ENCODE peak calls at places on chromosomes 13 and 19, in six cellular contexts. One of them, this sample, is unnamed.

GRCh38 chr13:110872034-110872767 is 42.7 kb downstream of the ANKRD10 start:
- DNase-seq in stimulated activated naive CD8-positive, alpha-beta T cell treated with anti-CD3 and anti-CD28 coated beads, Interleukin-15, amount 100 ng/mL, for 72 hours: no peak
- DNase-seq in mesendoderm: no peak
- DNase-seq in NB4: no peak
- DNase-seq in activated CD4-positive, alpha-beta T cell treated with anti-CD3 and anti-CD28 coated beads, Interleukin-2, amount 10 ng/mL, durations not matched to agents 7 days and 5 days: no peak
- DNase-seq in NCI-H1092 treated with DMSO at 0.1 percent for 48 hours: no peak
- DNase-seq in this sample: no peak

GRCh38 chr19:33374406-33374703 is 846 bp downstream of the CEBPG start:
- DNase-seq in stimulated activated naive CD8-positive, alpha-beta T cell treated with anti-CD3 and anti-CD28 coated beads, Interleukin-15, amount 100 ng/mL, for 72 hours: peak
- DNase-seq in mesendoderm: peak
- DNase-seq in NB4: peak
- DNase-seq in activated CD4-positive, alpha-beta T cell treated with anti-CD3 and anti-CD28 coated beads, Interleukin-2, amount 10 ng/mL, durations not matched to agents 7 days and 5 days: peak
- DNase-seq in NCI-H1092 treated with DMSO at 0.1 percent for 48 hours: peak
- DNase-seq in this sample: peak

GRCh38 chr19:30682576-30683536 is 310.7 kb downstream of the ZNF536 start:
- DNase-seq in stimulated activated naive CD8-positive, alpha-beta T cell treated with anti-CD3 and anti-CD28 coated beads, Interleukin-15, amount 100 ng/mL, for 72 hours: peak
- DNase-seq in mesendoderm: peak
- DNase-seq in NB4: peak
- DNase-seq in activated CD4-positive, alpha-beta T cell treated with anti-CD3 and anti-CD28 coated beads, Interleukin-2, amount 10 ng/mL, durations not matched to agents 7 days and 5 days: peak
- DNase-seq in NCI-H1092 treated with DMSO at 0.1 percent for 48 hours: peak
- DNase-seq in this sample: peak

GRCh38 chr19:40314646-40315045 is 29.5 kb upstream of the AKT2 start:
- DNase-seq in stimulated activated naive CD8-positive, alpha-beta T cell treated with anti-CD3 and anti-CD28 coated beads, Interleukin-15, amount 100 ng/mL, for 72 hours: no peak
- DNase-seq in mesendoderm: no peak
- DNase-seq in NB4: peak
- DNase-seq in activated CD4-positive, alpha-beta T cell treated with anti-CD3 and anti-CD28 coated beads, Interleukin-2, amount 10 ng/mL, durations not matched to agents 7 days and 5 days: no peak
- DNase-seq in NCI-H1092 treated with DMSO at 0.1 percent for 48 hours: no peak
- DNase-seq in this sample: no peak

GRCh38 chr19:34499155-34499834 is 17.7 kb downstream of the WTIP start:
- DNase-seq in stimulated activated naive CD8-positive, alpha-beta T cell treated with anti-CD3 and anti-CD28 coated beads, Interleukin-15, amount 100 ng/mL, for 72 hours: no peak
- DNase-seq in mesendoderm: no peak
- DNase-seq in NB4: no peak
- DNase-seq in activated CD4-positive, alpha-beta T cell treated with anti-CD3 and anti-CD28 coated beads, Interleukin-2, amount 10 ng/mL, durations not matched to agents 7 days and 5 days: no peak
- DNase-seq in NCI-H1092 treated with DMSO at 0.1 percent for 48 hours: no peak
- DNase-seq in this sample: no peak

GRCh38 chr19:12664406-12665280 is 1.9 kb downstream of the MAN2B1 start:
- DNase-seq in stimulated activated naive CD8-positive, alpha-beta T cell treated with anti-CD3 and anti-CD28 coated beads, Interleukin-15, amount 100 ng/mL, for 72 hours: no peak
- DNase-seq in mesendoderm: peak
- DNase-seq in NB4: peak
- DNase-seq in activated CD4-positive, alpha-beta T cell treated with anti-CD3 and anti-CD28 coated beads, Interleukin-2, amount 10 ng/mL, durations not matched to agents 7 days and 5 days: no peak
- DNase-seq in NCI-H1092 treated with DMSO at 0.1 percent for 48 hours: no peak
- DNase-seq in this sample: no peak

GRCh38 chr19:45391346-45391745 is 13.5 kb downstream of the PPP1R13L start:
- DNase-seq in stimulated activated naive CD8-positive, alpha-beta T cell treated with anti-CD3 and anti-CD28 coated beads, Interleukin-15, amount 100 ng/mL, for 72 hours: no peak
- DNase-seq in mesendoderm: peak
- DNase-seq in NB4: peak
- DNase-seq in activated CD4-positive, alpha-beta T cell treated with anti-CD3 and anti-CD28 coated beads, Interleukin-2, amount 10 ng/mL, durations not matched to agents 7 days and 5 days: no peak
- DNase-seq in NCI-H1092 treated with DMSO at 0.1 percent for 48 hours: no peak
- DNase-seq in this sample: no peak

GRCh38 chr19:5563941-5564612 is 3.7 kb downstream of the TINCR start:
- DNase-seq in stimulated activated naive CD8-positive, alpha-beta T cell treated with anti-CD3 and anti-CD28 coated beads, Interleukin-15, amount 100 ng/mL, for 72 hours: no peak
- DNase-seq in mesendoderm: peak
- DNase-seq in NB4: peak
- DNase-seq in activated CD4-positive, alpha-beta T cell treated with anti-CD3 and anti-CD28 coated beads, Interleukin-2, amount 10 ng/mL, durations not matched to agents 7 days and 5 days: no peak
- DNase-seq in NCI-H1092 treated with DMSO at 0.1 percent for 48 hours: no peak
- DNase-seq in this sample: no peak

GRCh38 chr13:52779028-52779612 is 39.5 kb upstream of the CNMD start:
- DNase-seq in stimulated activated naive CD8-positive, alpha-beta T cell treated with anti-CD3 and anti-CD28 coated beads, Interleukin-15, amount 100 ng/mL, for 72 hours: no peak
- DNase-seq in mesendoderm: peak
- DNase-seq in NB4: no peak
- DNase-seq in activated CD4-positive, alpha-beta T cell treated with anti-CD3 and anti-CD28 coated beads, Interleukin-2, amount 10 ng/mL, durations not matched to agents 7 days and 5 days: no peak
- DNase-seq in NCI-H1092 treated with DMSO at 0.1 percent for 48 hours: no peak
- DNase-seq in this sample: no peak

GRCh38 chr13:39401756-39402155 is 201.2 kb downstream of the LHFPL6 start:
- DNase-seq in stimulated activated naive CD8-positive, alpha-beta T cell treated with anti-CD3 and anti-CD28 coated beads, Interleukin-15, amount 100 ng/mL, for 72 hours: no peak
- DNase-seq in mesendoderm: no peak
- DNase-seq in NB4: peak
- DNase-seq in activated CD4-positive, alpha-beta T cell treated with anti-CD3 and anti-CD28 coated beads, Interleukin-2, amount 10 ng/mL, durations not matched to agents 7 days and 5 days: no peak
- DNase-seq in NCI-H1092 treated with DMSO at 0.1 percent for 48 hours: no peak
- DNase-seq in this sample: no peak

GRCh38 chr19:39299404-39299803 is 3.2 kb downstream of the IFNL1 start:
- DNase-seq in stimulated activated naive CD8-positive, alpha-beta T cell treated with anti-CD3 and anti-CD28 coated beads, Interleukin-15, amount 100 ng/mL, for 72 hours: no peak
- DNase-seq in mesendoderm: no peak
- DNase-seq in NB4: no peak
- DNase-seq in activated CD4-positive, alpha-beta T cell treated with anti-CD3 and anti-CD28 coated beads, Interleukin-2, amount 10 ng/mL, durations not matched to agents 7 days and 5 days: peak
- DNase-seq in NCI-H1092 treated with DMSO at 0.1 percent for 48 hours: no peak
- DNase-seq in this sample: no peak

GRCh38 chr13:109840201-109840892 is 54.0 kb upstream of the IRS2 start:
- DNase-seq in stimulated activated naive CD8-positive, alpha-beta T cell treated with anti-CD3 and anti-CD28 coated beads, Interleukin-15, amount 100 ng/mL, for 72 hours: peak
- DNase-seq in mesendoderm: peak
- DNase-seq in NB4: peak
- DNase-seq in activated CD4-positive, alpha-beta T cell treated with anti-CD3 and anti-CD28 coated beads, Interleukin-2, amount 10 ng/mL, durations not matched to agents 7 days and 5 days: no peak
- DNase-seq in NCI-H1092 treated with DMSO at 0.1 percent for 48 hours: no peak
- DNase-seq in this sample: no peak

GRCh38 chr13:112251930-112252585 is 124.1 kb upstream of the SPACA7 start:
- DNase-seq in stimulated activated naive CD8-positive, alpha-beta T cell treated with anti-CD3 and anti-CD28 coated beads, Interleukin-15, amount 100 ng/mL, for 72 hours: no peak
- DNase-seq in mesendoderm: no peak
- DNase-seq in NB4: no peak
- DNase-seq in activated CD4-positive, alpha-beta T cell treated with anti-CD3 and anti-CD28 coated beads, Interleukin-2, amount 10 ng/mL, durations not matched to agents 7 days and 5 days: no peak
- DNase-seq in NCI-H1092 treated with DMSO at 0.1 percent for 48 hours: no peak
- DNase-seq in this sample: no peak

GRCh38 chr13:25214371-25215252 is 42.5 kb upstream of the AMER2 start:
- DNase-seq in stimulated activated naive CD8-positive, alpha-beta T cell treated with anti-CD3 and anti-CD28 coated beads, Interleukin-15, amount 100 ng/mL, for 72 hours: no peak
- DNase-seq in mesendoderm: peak
- DNase-seq in NB4: no peak
- DNase-seq in activated CD4-positive, alpha-beta T cell treated with anti-CD3 and anti-CD28 coated beads, Interleukin-2, amount 10 ng/mL, durations not matched to agents 7 days and 5 days: no peak
- DNase-seq in NCI-H1092 treated with DMSO at 0.1 percent for 48 hours: no peak
- DNase-seq in this sample: no peak

GRCh38 chr13:70390064-70390463 is 281.8 kb upstream of the KLHL1 start:
- DNase-seq in stimulated activated naive CD8-positive, alpha-beta T cell treated with anti-CD3 and anti-CD28 coated beads, Interleukin-15, amount 100 ng/mL, for 72 hours: no peak
- DNase-seq in mesendoderm: no peak
- DNase-seq in NB4: no peak
- DNase-seq in activated CD4-positive, alpha-beta T cell treated with anti-CD3 and anti-CD28 coated beads, Interleukin-2, amount 10 ng/mL, durations not matched to agents 7 days and 5 days: no peak
- DNase-seq in NCI-H1092 treated with DMSO at 0.1 percent for 48 hours: no peak
- DNase-seq in this sample: no peak

GRCh38 chr19:28841531-28841930 is 371.4 kb downstream of the UQCRFS1 start:
- DNase-seq in stimulated activated naive CD8-positive, alpha-beta T cell treated with anti-CD3 and anti-CD28 coated beads, Interleukin-15, amount 100 ng/mL, for 72 hours: no peak
- DNase-seq in mesendoderm: no peak
- DNase-seq in NB4: no peak
- DNase-seq in activated CD4-positive, alpha-beta T cell treated with anti-CD3 and anti-CD28 coated beads, Interleukin-2, amount 10 ng/mL, durations not matched to agents 7 days and 5 days: no peak
- DNase-seq in NCI-H1092 treated with DMSO at 0.1 percent for 48 hours: no peak
- DNase-seq in this sample: no peak

GRCh38 chr13:75341025-75341424 is 140.9 kb downstream of the TBC1D4 start:
- DNase-seq in stimulated activated naive CD8-positive, alpha-beta T cell treated with anti-CD3 and anti-CD28 coated beads, Interleukin-15, amount 100 ng/mL, for 72 hours: no peak
- DNase-seq in mesendoderm: no peak
- DNase-seq in NB4: no peak
- DNase-seq in activated CD4-positive, alpha-beta T cell treated with anti-CD3 and anti-CD28 coated beads, Interleukin-2, amount 10 ng/mL, durations not matched to agents 7 days and 5 days: no peak
- DNase-seq in NCI-H1092 treated with DMSO at 0.1 percent for 48 hours: no peak
- DNase-seq in this sample: no peak

GRCh38 chr13:51262501-51263211 is 40.5 kb downstream of the FAM124A start:
- DNase-seq in stimulated activated naive CD8-positive, alpha-beta T cell treated with anti-CD3 and anti-CD28 coated beads, Interleukin-15, amount 100 ng/mL, for 72 hours: no peak
- DNase-seq in mesendoderm: peak
- DNase-seq in NB4: peak
- DNase-seq in activated CD4-positive, alpha-beta T cell treated with anti-CD3 and anti-CD28 coated beads, Interleukin-2, amount 10 ng/mL, durations not matched to agents 7 days and 5 days: no peak
- DNase-seq in NCI-H1092 treated with DMSO at 0.1 percent for 48 hours: no peak
- DNase-seq in this sample: no peak

GRCh38 chr19:8396563-8397203 is 6.5 kb downstream of the RAB11B start:
- DNase-seq in stimulated activated naive CD8-positive, alpha-beta T cell treated with anti-CD3 and anti-CD28 coated beads, Interleukin-15, amount 100 ng/mL, for 72 hours: peak
- DNase-seq in mesendoderm: peak
- DNase-seq in NB4: peak
- DNase-seq in activated CD4-positive, alpha-beta T cell treated with anti-CD3 and anti-CD28 coated beads, Interleukin-2, amount 10 ng/mL, durations not matched to agents 7 days and 5 days: peak
- DNase-seq in NCI-H1092 treated with DMSO at 0.1 percent for 48 hours: no peak
- DNase-seq in this sample: peak

GRCh38 chr13:26942184-26942583 is 181.6 kb upstream of the GPR12 start:
- DNase-seq in stimulated activated naive CD8-positive, alpha-beta T cell treated with anti-CD3 and anti-CD28 coated beads, Interleukin-15, amount 100 ng/mL, for 72 hours: no peak
- DNase-seq in mesendoderm: no peak
- DNase-seq in NB4: no peak
- DNase-seq in activated CD4-positive, alpha-beta T cell treated with anti-CD3 and anti-CD28 coated beads, Interleukin-2, amount 10 ng/mL, durations not matched to agents 7 days and 5 days: no peak
- DNase-seq in NCI-H1092 treated with DMSO at 0.1 percent for 48 hours: no peak
- DNase-seq in this sample: no peak

GRCh38 chr13:90868321-90868920 is 479.1 kb upstream of the MIR17HG start:
- DNase-seq in stimulated activated naive CD8-positive, alpha-beta T cell treated with anti-CD3 and anti-CD28 coated beads, Interleukin-15, amount 100 ng/mL, for 72 hours: no peak
- DNase-seq in mesendoderm: peak
- DNase-seq in NB4: peak
- DNase-seq in activated CD4-positive, alpha-beta T cell treated with anti-CD3 and anti-CD28 coated beads, Interleukin-2, amount 10 ng/mL, durations not matched to agents 7 days and 5 days: peak
- DNase-seq in NCI-H1092 treated with DMSO at 0.1 percent for 48 hours: no peak
- DNase-seq in this sample: peak

GRCh38 chr13:73827434-73827833 is 306.8 kb downstream of the KLF12 start:
- DNase-seq in stimulated activated naive CD8-positive, alpha-beta T cell treated with anti-CD3 and anti-CD28 coated beads, Interleukin-15, amount 100 ng/mL, for 72 hours: no peak
- DNase-seq in mesendoderm: no peak
- DNase-seq in NB4: no peak
- DNase-seq in activated CD4-positive, alpha-beta T cell treated with anti-CD3 and anti-CD28 coated beads, Interleukin-2, amount 10 ng/mL, durations not matched to agents 7 days and 5 days: no peak
- DNase-seq in NCI-H1092 treated with DMSO at 0.1 percent for 48 hours: no peak
- DNase-seq in this sample: no peak

GRCh38 chr19:45782162-45782623 is at the start of gene DMPK:
- DNase-seq in stimulated activated naive CD8-positive, alpha-beta T cell treated with anti-CD3 and anti-CD28 coated beads, Interleukin-15, amount 100 ng/mL, for 72 hours: no peak
- DNase-seq in mesendoderm: no peak
- DNase-seq in NB4: no peak
- DNase-seq in activated CD4-positive, alpha-beta T cell treated with anti-CD3 and anti-CD28 coated beads, Interleukin-2, amount 10 ng/mL, durations not matched to agents 7 days and 5 days: no peak
- DNase-seq in NCI-H1092 treated with DMSO at 0.1 percent for 48 hours: no peak
- DNase-seq in this sample: no peak

GRCh38 chr13:94343243-94343585 is 136.3 kb downstream of the DCT start:
- DNase-seq in stimulated activated naive CD8-positive, alpha-beta T cell treated with anti-CD3 and anti-CD28 coated beads, Interleukin-15, amount 100 ng/mL, for 72 hours: no peak
- DNase-seq in mesendoderm: no peak
- DNase-seq in NB4: no peak
- DNase-seq in activated CD4-positive, alpha-beta T cell treated with anti-CD3 and anti-CD28 coated beads, Interleukin-2, amount 10 ng/mL, durations not matched to agents 7 days and 5 days: no peak
- DNase-seq in NCI-H1092 treated with DMSO at 0.1 percent for 48 hours: no peak
- DNase-seq in this sample: no peak

GRCh38 chr19:49739933-49740332 is 23.2 kb downstream of the TSKS start:
- DNase-seq in stimulated activated naive CD8-positive, alpha-beta T cell treated with anti-CD3 and anti-CD28 coated beads, Interleukin-15, amount 100 ng/mL, for 72 hours: no peak
- DNase-seq in mesendoderm: no peak
- DNase-seq in NB4: no peak
- DNase-seq in activated CD4-positive, alpha-beta T cell treated with anti-CD3 and anti-CD28 coated beads, Interleukin-2, amount 10 ng/mL, durations not matched to agents 7 days and 5 days: no peak
- DNase-seq in NCI-H1092 treated with DMSO at 0.1 percent for 48 hours: no peak
- DNase-seq in this sample: no peak

GRCh38 chr13:107845911-107846310 is 369.4 kb downstream of the LIG4 start:
- DNase-seq in stimulated activated naive CD8-positive, alpha-beta T cell treated with anti-CD3 and anti-CD28 coated beads, Interleukin-15, amount 100 ng/mL, for 72 hours: no peak
- DNase-seq in mesendoderm: peak
- DNase-seq in NB4: no peak
- DNase-seq in activated CD4-positive, alpha-beta T cell treated with anti-CD3 and anti-CD28 coated beads, Interleukin-2, amount 10 ng/mL, durations not matched to agents 7 days and 5 days: no peak
- DNase-seq in NCI-H1092 treated with DMSO at 0.1 percent for 48 hours: no peak
- DNase-seq in this sample: no peak

GRCh38 chr13:110125613-110126272 is 181.2 kb downstream of the COL4A1 start:
- DNase-seq in stimulated activated naive CD8-positive, alpha-beta T cell treated with anti-CD3 and anti-CD28 coated beads, Interleukin-15, amount 100 ng/mL, for 72 hours: no peak
- DNase-seq in mesendoderm: no peak
- DNase-seq in NB4: no peak
- DNase-seq in activated CD4-positive, alpha-beta T cell treated with anti-CD3 and anti-CD28 coated beads, Interleukin-2, amount 10 ng/mL, durations not matched to agents 7 days and 5 days: no peak
- DNase-seq in NCI-H1092 treated with DMSO at 0.1 percent for 48 hours: no peak
- DNase-seq in this sample: no peak

GRCh38 chr13:99750951-99751350 is 220.6 kb downstream of the ZIC5 start:
- DNase-seq in stimulated activated naive CD8-positive, alpha-beta T cell treated with anti-CD3 and anti-CD28 coated beads, Interleukin-15, amount 100 ng/mL, for 72 hours: no peak
- DNase-seq in mesendoderm: no peak
- DNase-seq in NB4: no peak
- DNase-seq in activated CD4-positive, alpha-beta T cell treated with anti-CD3 and anti-CD28 coated beads, Interleukin-2, amount 10 ng/mL, durations not matched to agents 7 days and 5 days: no peak
- DNase-seq in NCI-H1092 treated with DMSO at 0.1 percent for 48 hours: no peak
- DNase-seq in this sample: no peak

GRCh38 chr19:7763696-7764095 is 653 bp downstream of the CLEC4M start:
- DNase-seq in stimulated activated naive CD8-positive, alpha-beta T cell treated with anti-CD3 and anti-CD28 coated beads, Interleukin-15, amount 100 ng/mL, for 72 hours: no peak
- DNase-seq in mesendoderm: no peak
- DNase-seq in NB4: no peak
- DNase-seq in activated CD4-positive, alpha-beta T cell treated with anti-CD3 and anti-CD28 coated beads, Interleukin-2, amount 10 ng/mL, durations not matched to agents 7 days and 5 days: no peak
- DNase-seq in NCI-H1092 treated with DMSO at 0.1 percent for 48 hours: no peak
- DNase-seq in this sample: no peak

GRCh38 chr13:91307887-91308286 is 39.6 kb upstream of the MIR17HG start:
- DNase-seq in stimulated activated naive CD8-positive, alpha-beta T cell treated with anti-CD3 and anti-CD28 coated beads, Interleukin-15, amount 100 ng/mL, for 72 hours: no peak
- DNase-seq in mesendoderm: no peak
- DNase-seq in NB4: no peak
- DNase-seq in activated CD4-positive, alpha-beta T cell treated with anti-CD3 and anti-CD28 coated beads, Interleukin-2, amount 10 ng/mL, durations not matched to agents 7 days and 5 days: no peak
- DNase-seq in NCI-H1092 treated with DMSO at 0.1 percent for 48 hours: no peak
- DNase-seq in this sample: no peak

GRCh38 chr19:13505164-13505695 is 1.0 kb downstream of the CACNA1A start:
- DNase-seq in stimulated activated naive CD8-positive, alpha-beta T cell treated with anti-CD3 and anti-CD28 coated beads, Interleukin-15, amount 100 ng/mL, for 72 hours: no peak
- DNase-seq in mesendoderm: no peak
- DNase-seq in NB4: no peak
- DNase-seq in activated CD4-positive, alpha-beta T cell treated with anti-CD3 and anti-CD28 coated beads, Interleukin-2, amount 10 ng/mL, durations not matched to agents 7 days and 5 days: no peak
- DNase-seq in NCI-H1092 treated with DMSO at 0.1 percent for 48 hours: no peak
- DNase-seq in this sample: no peak

GRCh38 chr13:76886292-76887061 is at the start of gene KCTD12:
- DNase-seq in stimulated activated naive CD8-positive, alpha-beta T cell treated with anti-CD3 and anti-CD28 coated beads, Interleukin-15, amount 100 ng/mL, for 72 hours: peak
- DNase-seq in mesendoderm: peak
- DNase-seq in NB4: peak
- DNase-seq in activated CD4-positive, alpha-beta T cell treated with anti-CD3 and anti-CD28 coated beads, Interleukin-2, amount 10 ng/mL, durations not matched to agents 7 days and 5 days: peak
- DNase-seq in NCI-H1092 treated with DMSO at 0.1 percent for 48 hours: peak
- DNase-seq in this sample: peak

GRCh38 chr13:75226755-75227435 is 255.1 kb downstream of the TBC1D4 start:
- DNase-seq in stimulated activated naive CD8-positive, alpha-beta T cell treated with anti-CD3 and anti-CD28 coated beads, Interleukin-15, amount 100 ng/mL, for 72 hours: no peak
- DNase-seq in mesendoderm: peak
- DNase-seq in NB4: peak
- DNase-seq in activated CD4-positive, alpha-beta T cell treated with anti-CD3 and anti-CD28 coated beads, Interleukin-2, amount 10 ng/mL, durations not matched to agents 7 days and 5 days: no peak
- DNase-seq in NCI-H1092 treated with DMSO at 0.1 percent for 48 hours: no peak
- DNase-seq in this sample: no peak

GRCh38 chr19:54035215-54036178 is 28.2 kb downstream of the VSTM1 start:
- DNase-seq in stimulated activated naive CD8-positive, alpha-beta T cell treated with anti-CD3 and anti-CD28 coated beads, Interleukin-15, amount 100 ng/mL, for 72 hours: no peak
- DNase-seq in mesendoderm: peak
- DNase-seq in NB4: no peak
- DNase-seq in activated CD4-positive, alpha-beta T cell treated with anti-CD3 and anti-CD28 coated beads, Interleukin-2, amount 10 ng/mL, durations not matched to agents 7 days and 5 days: no peak
- DNase-seq in NCI-H1092 treated with DMSO at 0.1 percent for 48 hours: no peak
- DNase-seq in this sample: no peak

GRCh38 chr19:43773725-43774102 is 7.1 kb downstream of the KCNN4 start:
- DNase-seq in stimulated activated naive CD8-positive, alpha-beta T cell treated with anti-CD3 and anti-CD28 coated beads, Interleukin-15, amount 100 ng/mL, for 72 hours: no peak
- DNase-seq in mesendoderm: no peak
- DNase-seq in NB4: no peak
- DNase-seq in activated CD4-positive, alpha-beta T cell treated with anti-CD3 and anti-CD28 coated beads, Interleukin-2, amount 10 ng/mL, durations not matched to agents 7 days and 5 days: no peak
- DNase-seq in NCI-H1092 treated with DMSO at 0.1 percent for 48 hours: no peak
- DNase-seq in this sample: no peak

GRCh38 chr13:107835339-107836018 is 379.9 kb downstream of the LIG4 start:
- DNase-seq in stimulated activated naive CD8-positive, alpha-beta T cell treated with anti-CD3 and anti-CD28 coated beads, Interleukin-15, amount 100 ng/mL, for 72 hours: no peak
- DNase-seq in mesendoderm: peak
- DNase-seq in NB4: peak
- DNase-seq in activated CD4-positive, alpha-beta T cell treated with anti-CD3 and anti-CD28 coated beads, Interleukin-2, amount 10 ng/mL, durations not matched to agents 7 days and 5 days: no peak
- DNase-seq in NCI-H1092 treated with DMSO at 0.1 percent for 48 hours: no peak
- DNase-seq in this sample: no peak

GRCh38 chr19:588093-588742 is 1.5 kb upstream of the HCN2 start:
- DNase-seq in stimulated activated naive CD8-positive, alpha-beta T cell treated with anti-CD3 and anti-CD28 coated beads, Interleukin-15, amount 100 ng/mL, for 72 hours: peak
- DNase-seq in mesendoderm: peak
- DNase-seq in NB4: peak
- DNase-seq in activated CD4-positive, alpha-beta T cell treated with anti-CD3 and anti-CD28 coated beads, Interleukin-2, amount 10 ng/mL, durations not matched to agents 7 days and 5 days: peak
- DNase-seq in NCI-H1092 treated with DMSO at 0.1 percent for 48 hours: peak
- DNase-seq in this sample: peak

This sample was measured in SHP77 treated with DMSO at 0.1 percent for 48 hours.